ENCODE peak calls at places on chromosomes 5 and 9, in nine cellular contexts. One of them, this sample, is unnamed.

GRCh38 chr5:173712609-173713176 is 96.2 kb upstream of the BOD1 start:
- DNase-seq in H9: no peak
- DNase-seq in PC-3: no peak
- DNase-seq in hepatocyte: no peak
- DNase-seq in endothelial cell of umbilical vein: no peak
- DNase-seq in fibroblast of lung: no peak
- DNase-seq in A549: no peak
- DNase-seq in neural progenitor cell: no peak
- DNase-seq in OCI-LY7: no peak
- DNase-seq in this sample: peak; percentile 83

GRCh38 chr5:109215040-109215439 is 194.7 kb downstream of the PJA2 start:
- DNase-seq in H9: no peak
- DNase-seq in endothelial cell of umbilical vein: no peak
- DNase-seq in fibroblast of lung: no peak
- DNase-seq in OCI-LY7: no peak
- DNase-seq in A549: no peak
- DNase-seq in neural progenitor cell: no peak
- DNase-seq in hepatocyte: no peak
- DNase-seq in PC-3: no peak
- DNase-seq in this sample: no peak

GRCh38 chr5:55638455-55638854 is 73.7 kb downstream of the SLC38A9 start:
- DNase-seq in endothelial cell of umbilical vein: no peak
- DNase-seq in H9: no peak
- DNase-seq in OCI-LY7: no peak
- DNase-seq in fibroblast of lung: peak; percentile 68
- DNase-seq in PC-3: peak; percentile 29
- DNase-seq in neural progenitor cell: no peak
- DNase-seq in hepatocyte: no peak
- DNase-seq in A549: no peak
- DNase-seq in this sample: no peak

GRCh38 chr5:1048861-1049838 is 40.5 kb downstream of the NKD2 start:
- DNase-seq in H9: no peak
- DNase-seq in OCI-LY7: no peak
- DNase-seq in endothelial cell of umbilical vein: no peak
- DNase-seq in A549: no peak
- DNase-seq in PC-3: no peak
- DNase-seq in hepatocyte: no peak
- DNase-seq in fibroblast of lung: no peak
- DNase-seq in neural progenitor cell: no peak
- DNase-seq in this sample: no peak

GRCh38 chr9:37187713-37188439 is 67.5 kb downstream of the ZCCHC7 start:
- DNase-seq in OCI-LY7: peak; percentile 76
- DNase-seq in A549: no peak
- DNase-seq in H9: no peak
- DNase-seq in hepatocyte: no peak
- DNase-seq in PC-3: no peak
- DNase-seq in endothelial cell of umbilical vein: no peak
- DNase-seq in fibroblast of lung: no peak
- DNase-seq in neural progenitor cell: no peak
- DNase-seq in this sample: peak; percentile 62

GRCh38 chr5:69350664-69351063 is 18.1 kb upstream of the CCDC125 start:
- DNase-seq in fibroblast of lung: no peak
- DNase-seq in OCI-LY7: no peak
- DNase-seq in H9: no peak
- DNase-seq in endothelial cell of umbilical vein: no peak
- DNase-seq in hepatocyte: no peak
- DNase-seq in neural progenitor cell: no peak
- DNase-seq in A549: no peak
- DNase-seq in PC-3: no peak
- DNase-seq in this sample: no peak

GRCh38 chr9:136760424-136760823 is 2.4 kb upstream of the LCN8 start:
- DNase-seq in OCI-LY7: no peak
- DNase-seq in PC-3: no peak
- DNase-seq in hepatocyte: no peak
- DNase-seq in A549: no peak
- DNase-seq in H9: peak; percentile 40
- DNase-seq in fibroblast of lung: no peak
- DNase-seq in neural progenitor cell: no peak
- DNase-seq in endothelial cell of umbilical vein: no peak
- DNase-seq in this sample: no peak

GRCh38 chr5:160197341-160198147 is 31.8 kb upstream of the FABP6 start:
- DNase-seq in PC-3: no peak
- DNase-seq in A549: no peak
- DNase-seq in endothelial cell of umbilical vein: peak; percentile 13
- DNase-seq in OCI-LY7: no peak
- DNase-seq in neural progenitor cell: peak; percentile 41
- DNase-seq in fibroblast of lung: peak; percentile 39
- DNase-seq in H9: peak; percentile 60
- DNase-seq in hepatocyte: peak; percentile 67
- DNase-seq in this sample: no peak

GRCh38 chr5:157592594-157592993 is 17.0 kb upstream of the ADAM19 start:
- DNase-seq in A549: no peak
- DNase-seq in OCI-LY7: peak; percentile 76
- DNase-seq in hepatocyte: no peak
- DNase-seq in H9: no peak
- DNase-seq in fibroblast of lung: no peak
- DNase-seq in endothelial cell of umbilical vein: peak; percentile 75
- DNase-seq in PC-3: no peak
- DNase-seq in neural progenitor cell: no peak
- DNase-seq in this sample: peak; percentile 74

GRCh38 chr9:130421802-130422276 is 22.9 kb upstream of the ASS1 start:
- DNase-seq in fibroblast of lung: peak; percentile 68
- DNase-seq in neural progenitor cell: peak; percentile 80
- DNase-seq in H9: peak; percentile 87
- DNase-seq in A549: no peak
- DNase-seq in PC-3: no peak
- DNase-seq in endothelial cell of umbilical vein: no peak
- DNase-seq in hepatocyte: peak; percentile 36
- DNase-seq in OCI-LY7: no peak
- DNase-seq in this sample: no peak

GRCh38 chr5:174003795-174004194 is 14.8 kb downstream of the C5orf47 start:
- DNase-seq in fibroblast of lung: no peak
- DNase-seq in endothelial cell of umbilical vein: no peak
- DNase-seq in hepatocyte: no peak
- DNase-seq in neural progenitor cell: no peak
- DNase-seq in PC-3: no peak
- DNase-seq in OCI-LY7: no peak
- DNase-seq in A549: no peak
- DNase-seq in H9: no peak
- DNase-seq in this sample: no peak

GRCh38 chr5:8462565-8462964 is 593.6 kb downstream of the MTRR start:
- DNase-seq in fibroblast of lung: no peak
- DNase-seq in PC-3: peak; percentile 68
- DNase-seq in hepatocyte: no peak
- DNase-seq in OCI-LY7: no peak
- DNase-seq in H9: no peak
- DNase-seq in A549: no peak
- DNase-seq in neural progenitor cell: no peak
- DNase-seq in endothelial cell of umbilical vein: no peak
- DNase-seq in this sample: no peak

GRCh38 chr5:115068239-115069086 is 101.2 kb downstream of the TRIM36 start:
- DNase-seq in hepatocyte: no peak
- DNase-seq in OCI-LY7: no peak
- DNase-seq in H9: no peak
- DNase-seq in fibroblast of lung: peak; percentile 24
- DNase-seq in A549: peak; percentile 62
- DNase-seq in PC-3: peak; percentile 56
- DNase-seq in endothelial cell of umbilical vein: peak; percentile 10
- DNase-seq in neural progenitor cell: no peak
- DNase-seq in this sample: peak; percentile 37

GRCh38 chr5:25948278-25948677 is 1090.1 kb downstream of the CDH9 start:
- DNase-seq in neural progenitor cell: no peak
- DNase-seq in H9: no peak
- DNase-seq in endothelial cell of umbilical vein: no peak
- DNase-seq in PC-3: no peak
- DNase-seq in OCI-LY7: no peak
- DNase-seq in fibroblast of lung: no peak
- DNase-seq in hepatocyte: no peak
- DNase-seq in A549: no peak
- DNase-seq in this sample: no peak
- H3K4me2 ChIP-seq in neural progenitor cell: no peak overlapping the region
- H3K4me2 ChIP-seq in H9: no peak overlapping the region
- H3K4me2 ChIP-seq in endothelial cell of umbilical vein: no peak overlapping the region
- H3K4me2 ChIP-seq in PC-3: no peak overlapping the region
- H3K4me2 ChIP-seq in OCI-LY7: no peak overlapping the region
- H3K4me2 ChIP-seq in fibroblast of lung: no peak overlapping the region
- H3K4me2 ChIP-seq in hepatocyte: no peak overlapping the region
- H3K4me2 ChIP-seq in A549: no peak overlapping the region
- H3K4me2 ChIP-seq in this sample: no peak overlapping the region

DNA sequence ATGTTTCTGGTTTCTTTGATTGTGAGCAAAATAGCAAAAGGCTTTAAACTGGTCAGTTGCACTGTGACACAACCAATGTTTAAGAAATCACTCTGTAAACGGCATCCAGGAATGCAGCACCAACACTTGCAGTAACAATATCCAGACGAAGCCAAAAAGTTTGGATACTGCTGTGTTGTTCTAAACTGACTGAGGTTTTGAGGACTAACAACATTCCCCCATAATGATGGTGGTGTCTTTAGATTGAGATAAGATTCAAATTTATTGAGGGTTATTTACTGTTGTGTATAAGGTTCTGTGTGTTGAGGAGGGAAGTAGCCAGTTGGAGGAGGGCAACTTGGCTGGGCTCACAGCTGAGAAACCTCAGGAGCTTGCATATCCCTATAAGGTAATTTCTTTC is 353.6 kb downstream of the BNC2 start:
- DNase-seq in H9: no peak
- DNase-seq in hepatocyte: no peak
- DNase-seq in A549: no peak
- DNase-seq in PC-3: no peak
- DNase-seq in fibroblast of lung: peak; percentile 71
- DNase-seq in OCI-LY7: no peak
- DNase-seq in endothelial cell of umbilical vein: peak; percentile 51
- DNase-seq in neural progenitor cell: no peak
- DNase-seq in this sample: no peak
- H3K4me2 ChIP-seq in H9: no peak overlapping the region
- H3K4me2 ChIP-seq in hepatocyte: no peak overlapping the region
- H3K4me2 ChIP-seq in A549: no peak overlapping the region
- H3K4me2 ChIP-seq in PC-3: no peak overlapping the region
- H3K4me2 ChIP-seq in fibroblast of lung: no peak overlapping the region
- H3K4me2 ChIP-seq in OCI-LY7: no peak overlapping the region
- H3K4me2 ChIP-seq in endothelial cell of umbilical vein: no peak overlapping the region
- H3K4me2 ChIP-seq in neural progenitor cell: no peak overlapping the region
- H3K4me2 ChIP-seq in this sample: no peak overlapping the region

DNA sequence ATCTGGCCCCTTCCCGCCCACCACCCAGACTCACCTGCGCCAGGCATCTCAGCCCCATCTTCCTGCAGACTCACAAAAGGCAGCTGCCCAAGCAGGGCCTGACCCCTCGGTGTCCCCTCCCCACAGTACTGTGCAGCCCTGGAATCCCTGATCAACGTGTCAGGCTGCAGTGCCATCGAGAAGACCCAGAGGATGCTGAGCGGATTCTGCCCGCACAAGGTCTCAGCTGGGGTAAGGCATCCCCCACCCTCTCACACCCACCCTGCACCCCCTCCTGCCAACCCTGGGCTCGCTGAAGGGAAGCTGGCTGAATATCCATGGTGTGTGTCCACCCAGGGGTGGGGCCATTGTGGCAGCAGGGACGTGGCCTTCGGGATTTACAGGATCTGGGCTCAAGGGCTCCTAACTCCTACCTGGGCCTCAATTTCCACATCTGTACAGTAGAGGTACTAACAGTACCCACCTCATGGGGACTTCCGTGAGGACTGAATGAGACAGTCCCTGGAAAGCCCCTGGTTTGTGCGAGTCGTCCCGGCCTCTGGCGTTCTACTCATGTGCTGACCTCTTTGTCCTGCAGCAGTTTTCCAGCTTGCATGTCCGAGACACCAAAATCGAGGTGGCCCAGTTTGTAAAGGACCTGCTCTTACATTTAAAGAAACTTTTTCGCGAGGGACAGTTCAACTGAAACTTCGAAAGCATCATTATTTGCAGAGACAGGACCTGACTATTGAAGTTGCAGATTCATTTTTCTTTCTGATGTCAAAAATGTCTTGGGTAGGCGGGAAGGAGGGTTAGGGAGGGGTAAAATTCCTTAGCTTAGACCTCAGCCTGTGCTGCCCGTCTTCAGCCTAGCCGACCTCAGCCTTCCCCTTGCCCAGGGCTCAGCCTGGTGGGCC is 1.9 kb downstream of the IL13 start:
- DNase-seq in hepatocyte: no peak
- DNase-seq in neural progenitor cell: no peak
- DNase-seq in H9: no peak
- DNase-seq in endothelial cell of umbilical vein: no peak
- DNase-seq in fibroblast of lung: no peak
- DNase-seq in A549: no peak
- DNase-seq in PC-3: no peak
- DNase-seq in OCI-LY7: no peak
- DNase-seq in this sample: no peak
- H3K4me2 ChIP-seq in hepatocyte: no peak overlapping the region
- H3K4me2 ChIP-seq in neural progenitor cell: no peak overlapping the region
- H3K4me2 ChIP-seq in H9: no peak overlapping the region
- H3K4me2 ChIP-seq in endothelial cell of umbilical vein: no peak overlapping the region
- H3K4me2 ChIP-seq in fibroblast of lung: no peak overlapping the region
- H3K4me2 ChIP-seq in A549: no peak overlapping the region
- H3K4me2 ChIP-seq in PC-3: no peak overlapping the region
- H3K4me2 ChIP-seq in OCI-LY7: no peak overlapping the region
- H3K4me2 ChIP-seq in this sample: no peak overlapping the region

GRCh38 chr5:96706433-96707111 is 44.4 kb downstream of the CAST start:
- DNase-seq in hepatocyte: no peak
- DNase-seq in A549: no peak
- DNase-seq in endothelial cell of umbilical vein: no peak
- DNase-seq in neural progenitor cell: no peak
- DNase-seq in PC-3: no peak
- DNase-seq in fibroblast of lung: no peak
- DNase-seq in H9: no peak
- DNase-seq in OCI-LY7: peak; percentile 60
- DNase-seq in this sample: peak; percentile 72

GRCh38 chr5:96703985-96704384 is 41.8 kb downstream of the CAST start:
- DNase-seq in H9: no peak
- DNase-seq in hepatocyte: no peak
- DNase-seq in PC-3: no peak
- DNase-seq in fibroblast of lung: peak; percentile 54
- DNase-seq in OCI-LY7: no peak
- DNase-seq in neural progenitor cell: no peak
- DNase-seq in A549: no peak
- DNase-seq in endothelial cell of umbilical vein: no peak
- DNase-seq in this sample: no peak

GRCh38 chr5:96709152-96709821 is 47.1 kb downstream of the CAST start:
- DNase-seq in neural progenitor cell: no peak
- DNase-seq in H9: no peak
- DNase-seq in endothelial cell of umbilical vein: no peak
- DNase-seq in fibroblast of lung: peak; percentile 74
- DNase-seq in PC-3: peak; percentile 73
- DNase-seq in OCI-LY7: no peak
- DNase-seq in hepatocyte: no peak
- DNase-seq in A549: no peak
- DNase-seq in this sample: no peak

GRCh38 chr5:96712100-96712746 is 50.0 kb downstream of the CAST start:
- DNase-seq in endothelial cell of umbilical vein: no peak
- DNase-seq in A549: no peak
- DNase-seq in hepatocyte: no peak
- DNase-seq in fibroblast of lung: no peak
- DNase-seq in neural progenitor cell: no peak
- DNase-seq in PC-3: no peak
- DNase-seq in OCI-LY7: no peak
- DNase-seq in H9: no peak
- DNase-seq in this sample: no peak

DNA sequence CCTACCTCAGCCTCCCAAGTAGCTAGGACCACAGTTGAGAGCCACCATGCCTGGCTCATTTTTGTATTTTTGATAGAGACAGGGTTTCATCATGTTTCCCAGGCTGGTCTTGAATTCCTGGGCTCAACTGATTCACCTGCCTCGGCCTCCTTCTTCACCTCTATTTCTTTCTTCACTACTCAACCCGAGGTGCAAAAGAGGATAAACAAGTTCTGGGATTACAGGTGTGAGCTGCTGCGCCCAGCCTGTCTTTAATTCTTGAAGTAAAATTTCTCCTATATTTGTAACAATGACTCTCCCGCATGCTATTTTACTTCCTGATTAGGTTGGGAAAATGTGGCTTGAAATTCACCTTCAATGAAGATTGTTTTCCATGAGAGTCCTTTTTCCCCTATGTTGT is 46.4 kb downstream of the CAST start:
- DNase-seq in neural progenitor cell: no peak
- DNase-seq in OCI-LY7: no peak
- DNase-seq in H9: no peak
- DNase-seq in fibroblast of lung: no peak
- DNase-seq in hepatocyte: no peak
- DNase-seq in endothelial cell of umbilical vein: no peak
- DNase-seq in A549: no peak
- DNase-seq in PC-3: no peak
- DNase-seq in this sample: no peak
- H3K4me2 ChIP-seq in neural progenitor cell: no peak overlapping the region
- H3K4me2 ChIP-seq in OCI-LY7: no peak overlapping the region
- H3K4me2 ChIP-seq in H9: no peak overlapping the region
- H3K4me2 ChIP-seq in fibroblast of lung: no peak overlapping the region
- H3K4me2 ChIP-seq in hepatocyte: no peak overlapping the region
- H3K4me2 ChIP-seq in endothelial cell of umbilical vein: no peak overlapping the region
- H3K4me2 ChIP-seq in A549: peak overlapping the region; percentile 8
- H3K4me2 ChIP-seq in PC-3: no peak overlapping the region
- H3K4me2 ChIP-seq in this sample: no peak overlapping the region